ENCODE peak calls at places on chromosomes 1 and 21, in four cellular contexts. H is mesendoderm, G is adrenal gland, W is DND-41. V is an unnamed sample. For H3K27me3, the result is how much of the 10 kb centered on the place peaks cover.

GRCh38 chr1:94926365-94926914 is 470 bp downstream of the CNN3 start:
- DNase-seq in H (peak), G (peak), W (no peak), V (peak)

GRCh38 chr1:184324972-184325371 is 61.9 kb upstream of the C1orf21 start:
- DNase-seq in H (no peak), G (no peak), W (no peak), V (no peak)

GRCh38 chr1:95068956-95069710 is 3.6 kb downstream of the ALG14 start:
- DNase-seq in H (peak), G (no peak), W (no peak), V (no peak)

GRCh38 chr1:60746278-60746761 is 336.0 kb upstream of the NFIA start:
- DNase-seq in H (no peak), G (no peak), W (no peak), V (no peak)

GRCh38 chr21:15130751-15131150 is 66.0 kb upstream of the NRIP1 start:
- DNase-seq in H (no peak), G (no peak), W (no peak), V (no peak)

GRCh38 chr1:234583755-234584430 is 26.1 kb downstream of the IRF2BP2 start:
- DNase-seq in H (no peak), G (peak), W (no peak), V (no peak)

GRCh38 chr1:46180082-46180616 is 3.9 kb upstream of the P3R3URF start:
- DNase-seq in H (peak), G (no peak), W (no peak), V (no peak)

GRCh38 chr1:37509181-37509580 is 5.4 kb downstream of the MEAF6 start:
- DNase-seq in H (peak), G (no peak), W (no peak), V (no peak)

GRCh38 chr1:82161651-82162238 is 361.0 kb downstream of the ADGRL2 start:
- DNase-seq in H (no peak), G (peak), W (peak), V (no peak)

DNA sequence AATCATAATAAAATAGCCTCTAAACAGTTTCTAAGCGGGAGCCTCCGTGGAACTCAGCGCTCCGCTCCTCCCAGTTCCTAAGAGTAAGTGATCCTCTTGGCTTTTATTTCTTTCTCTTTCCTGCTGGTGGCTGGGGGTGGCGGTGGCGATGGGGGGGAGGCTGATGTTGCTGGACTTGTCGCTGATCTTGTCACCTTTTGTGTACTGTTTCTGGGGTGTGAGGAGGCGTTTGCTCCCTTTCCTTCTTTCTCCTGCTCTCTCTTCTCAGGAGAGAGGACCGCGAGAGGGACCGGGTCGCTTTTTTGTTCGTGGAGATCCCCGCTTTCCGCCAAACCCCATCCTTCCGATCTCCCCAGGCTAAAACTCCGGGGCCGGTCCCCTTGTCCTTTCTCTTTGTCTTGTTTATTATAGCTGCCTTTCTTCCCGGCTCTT is 882 bp downstream of the PROX1 start:
- DNase-seq in H (no peak), G (peak), W (no peak), V (no peak)
- H3K27me3 ChIP-seq in H (under half), G (under half), W (under half), V (under half)

GRCh38 chr1:164644268-164644667 is 85.3 kb downstream of the PBX1 start:
- DNase-seq in H (no peak), G (no peak), W (no peak), V (no peak)
- H3K4me3 ChIP-seq in H (no peak), G (no peak), W (no peak), V (no peak)

GRCh38 chr21:46098303-46099141 is 610 bp downstream of the COL6A2 start:
- DNase-seq in H (peak), G (peak), W (no peak), V (no peak)

GRCh38 chr21:46095814-46096595 is 1.9 kb upstream of the COL6A2 start:
- DNase-seq in H (no peak), G (no peak), W (no peak), V (no peak)

GRCh38 chr21:46097826-46098286 is at the start of gene COL6A2:
- DNase-seq in H (peak), G (peak), W (no peak), V (peak)

GRCh38 chr21:46096596-46096981 is 1.3 kb upstream of the COL6A2 start:
- DNase-seq in H (no peak), G (no peak), W (no peak), V (no peak)

GRCh38 chr21:46096997-46097825 is 701 bp upstream of the COL6A2 start:
- DNase-seq in H (no peak), G (peak), W (no peak), V (peak)
- H3K27me3 ChIP-seq in H (under half), G (under half), W (under half), V (under half)

GRCh38 chr1:32350785-32351076 is 11.6 kb downstream of the FAM229A start:
- DNase-seq in H (no peak), G (no peak), W (no peak), V (no peak)
- H3K4me3 ChIP-seq in H (no peak), G (no peak), W (no peak), V (no peak)

GRCh38 chr1:8312235-8313218 is 5.4 kb upstream of the SLC45A1 start:
- DNase-seq in H (no peak), G (no peak), W (no peak), V (no peak)

GRCh38 chr1:8315573-8316475 is 2.1 kb upstream of the SLC45A1 start:
- DNase-seq in H (peak), G (no peak), W (no peak), V (no peak)

GRCh38 chr1:8314346-8315280 is 3.3 kb upstream of the SLC45A1 start:
- DNase-seq in H (peak), G (peak), W (peak), V (peak)

GRCh38 chr1:8307628-8308027 is 10.3 kb upstream of the SLC45A1 start:
- DNase-seq in H (no peak), G (no peak), W (no peak), V (no peak)

DNA sequence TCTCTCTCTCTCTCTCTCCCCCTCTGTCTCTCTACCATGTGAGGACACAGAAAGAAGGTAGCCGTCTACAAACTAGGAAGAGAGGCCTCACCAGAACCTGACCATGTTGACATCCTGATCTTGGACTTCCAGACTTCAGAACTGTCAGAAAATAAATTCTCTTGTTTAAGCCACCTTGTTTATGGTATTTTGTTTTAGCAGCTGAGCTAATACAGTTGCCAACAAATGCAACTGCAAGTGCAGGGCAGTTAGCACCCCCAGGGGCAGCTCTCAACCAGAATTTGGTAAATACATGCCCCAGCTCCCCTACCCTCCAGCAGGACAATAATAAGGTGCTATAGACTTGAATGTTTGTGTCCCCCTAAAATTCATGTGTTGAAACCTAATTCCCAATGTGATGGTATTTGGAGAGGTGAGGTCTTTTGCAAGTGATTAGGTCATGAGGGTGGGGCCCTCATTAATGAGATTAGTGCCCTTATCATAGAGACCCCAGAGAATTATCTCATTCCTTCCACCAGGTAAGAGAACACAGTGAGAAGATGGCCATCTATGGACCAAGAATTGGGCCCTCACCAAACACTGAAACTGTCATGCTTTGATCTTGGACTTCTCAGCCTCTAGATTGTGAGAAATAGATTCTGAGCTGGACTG is 6.7 kb upstream of the SLC45A1 start:
- DNase-seq in H (no peak), G (no peak), W (no peak), V (no peak)
- H3K27me3 ChIP-seq in H (under half), G (under half), W (under half), V (under half)

DNA sequence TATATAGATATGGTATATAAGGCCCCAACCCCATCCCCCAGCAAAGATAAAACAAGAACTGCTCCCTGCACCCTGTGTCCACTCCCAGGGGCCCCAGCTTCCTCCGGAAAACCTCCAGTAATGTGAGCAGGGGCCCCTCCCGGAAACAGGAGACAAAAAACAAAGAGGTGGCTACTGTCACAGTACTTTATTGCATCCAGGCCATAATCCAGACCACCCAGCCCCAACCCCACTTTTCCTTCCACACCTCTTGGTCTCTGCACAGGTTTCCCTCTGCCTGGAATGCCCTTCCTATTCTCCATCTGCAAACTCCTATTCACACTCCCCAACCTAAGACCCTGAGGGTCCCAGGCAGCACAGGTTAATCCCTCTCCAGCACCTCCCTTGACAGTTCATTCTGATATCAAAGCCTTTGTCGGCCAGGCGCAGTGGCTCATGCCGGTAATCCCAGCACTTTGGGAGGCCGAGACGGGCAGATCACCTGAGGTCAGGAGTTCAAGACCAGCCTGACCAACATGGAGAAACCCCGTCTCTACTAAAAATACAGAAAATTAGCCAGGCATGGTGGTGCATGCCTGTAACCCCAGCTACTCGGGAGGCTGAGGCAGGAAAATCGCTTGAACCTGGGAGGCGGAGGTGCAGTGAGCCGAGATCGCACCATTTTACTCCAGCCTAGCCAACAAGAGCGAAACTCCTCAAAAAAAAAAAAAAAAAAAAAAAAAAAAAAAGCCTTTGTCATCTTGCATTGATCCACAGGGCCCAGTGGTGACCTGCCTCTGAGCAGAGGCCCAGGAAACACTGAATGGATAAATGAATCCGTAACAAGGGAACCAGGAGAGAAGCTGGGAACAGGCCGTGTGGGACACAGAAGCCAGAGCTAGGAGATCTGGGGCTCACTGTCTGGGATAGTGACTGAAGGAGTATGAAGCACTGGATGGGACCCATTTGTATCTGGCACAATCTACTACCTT is 2.3 kb upstream of the AUNIP start:
- DNase-seq in H (peak), G (no peak), W (no peak), V (no peak)
- H3K4me3 ChIP-seq in H (no peak), G (no peak), W (no peak), V (no peak)

V was measured in CD8-positive, alpha-beta T cell.